ENCODE peak calls at places on chromosomes 3 and 15, in four cellular contexts. N is activated B cell treated with CpG ODN at 0.5 μM for 24 hours, Q is glutamatergic neuron, A is uterus. E is an unnamed sample.
A peak's percentile ranks its signal among the peaks of the same experiment; 100 is the strongest.

GRCh38 chr15:99931703-99932603 is 198.7 kb upstream of the LYSMD4 start:
- DNase-seq in Q (no peak), N (no peak), A (no peak), E (no peak)

GRCh38 chr15:48191574-48192225 is at the start of gene CTXN2:
- DNase-seq in A (no peak), Q (peak; percentile 28), N (no peak), E (no peak)

GRCh38 chr3:142087676-142088075 is 61.7 kb downstream of the TFDP2 start:
- DNase-seq in A (no peak), N (no peak), Q (no peak), E (no peak)

GRCh38 chr3:5768546-5768945 is 581.0 kb downstream of the EDEM1 start:
- DNase-seq in Q (no peak), A (no peak), N (no peak), E (no peak)

GRCh38 chr3:111210003-111210699 is 138.5 kb downstream of the NECTIN3 start:
- DNase-seq in Q (no peak), N (no peak), A (no peak), E (no peak)

GRCh38 chr3:108552267-108553159 is 36.7 kb downstream of the CIP2A start:
- DNase-seq in N (no peak), A (no peak), Q (no peak), E (no peak)

GRCh38 chr3:114706591-114707224 is 412.9 kb downstream of the TIGIT start:
- DNase-seq in A (peak; percentile 16), Q (no peak), N (no peak), E (no peak)

GRCh38 chr15:89888214-89888804 is 5.5 kb downstream of the AP3S2 start:
- DNase-seq in A (no peak), N (no peak), Q (no peak), E (no peak)

GRCh38 chr15:70490148-70490837 is 273.1 kb downstream of the UACA start:
- DNase-seq in N (no peak), Q (no peak), A (no peak), E (no peak)

GRCh38 chr15:70491641-70492040 is 271.7 kb downstream of the UACA start:
- DNase-seq in Q (no peak), N (no peak), A (no peak), E (no peak)

GRCh38 chr15:70491183-70491621 is 272.2 kb downstream of the UACA start:
- DNase-seq in A (no peak), Q (no peak), N (no peak), E (no peak)

GRCh38 chr15:70488941-70489848 is 274.2 kb downstream of the UACA start:
- DNase-seq in Q (no peak), A (no peak), N (no peak), E (no peak)

DNA sequence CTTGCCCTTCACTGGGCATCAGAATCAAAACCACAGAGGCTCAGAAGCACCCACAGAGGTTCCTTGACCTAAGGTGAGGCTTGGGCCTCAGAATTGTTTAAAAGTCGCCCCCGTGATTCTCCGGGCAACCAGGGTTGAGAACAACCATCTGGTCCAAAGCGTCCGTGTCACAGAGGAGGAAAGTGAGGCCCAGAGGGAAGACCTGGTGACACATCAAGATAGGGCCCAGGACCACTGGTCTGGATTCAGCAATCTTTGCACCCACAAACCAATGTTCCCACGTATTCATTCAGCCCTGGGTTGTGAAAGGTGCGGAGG is 272.6 kb downstream of the UACA start:
- DNase-seq in Q (no peak), A (no peak), N (no peak), E (no peak)
- TF ChIP-seq CTCF in Q (no peak), A (no peak), N (no peak), E (no peak)

DNA sequence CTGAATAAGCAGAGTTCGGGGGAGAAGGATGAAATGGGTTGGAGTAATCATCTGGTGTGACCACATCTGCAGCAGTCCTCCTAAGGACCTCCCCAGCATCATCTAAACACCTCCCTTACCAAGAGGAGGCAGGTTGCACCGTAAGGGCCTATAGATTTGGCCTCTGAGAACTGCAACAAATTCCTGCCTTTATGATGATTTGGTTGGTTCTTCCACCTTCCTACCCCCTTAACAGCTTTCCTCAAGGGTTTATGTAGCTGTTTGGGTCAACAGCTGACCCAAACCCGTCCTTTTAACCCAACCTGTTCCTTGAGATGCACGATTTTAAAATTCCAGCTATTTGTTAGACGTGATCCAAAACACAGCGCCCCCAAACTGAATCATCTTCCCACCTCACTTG is 58.2 kb downstream of the AAGAB start:
- DNase-seq in A (no peak), Q (no peak), N (no peak), E (no peak)
- TF ChIP-seq CTCF in A (no peak), Q (no peak), N (no peak), E (no peak)

GRCh38 chr3:39196671-39197446 is 4.5 kb upstream of the XIRP1 start:
- DNase-seq in Q (no peak), N (no peak), A (no peak), E (no peak)

GRCh38 chr3:39203862-39204261 is 11.5 kb upstream of the XIRP1 start:
- DNase-seq in N (no peak), Q (no peak), A (no peak), E (no peak)

GRCh38 chr3:39205919-39206516 is 13.6 kb upstream of the XIRP1 start:
- DNase-seq in Q (no peak), A (no peak), N (no peak), E (no peak)

GRCh38 chr3:39205131-39205530 is 12.7 kb upstream of the XIRP1 start:
- DNase-seq in Q (no peak), A (no peak), N (no peak), E (no peak)

DNA sequence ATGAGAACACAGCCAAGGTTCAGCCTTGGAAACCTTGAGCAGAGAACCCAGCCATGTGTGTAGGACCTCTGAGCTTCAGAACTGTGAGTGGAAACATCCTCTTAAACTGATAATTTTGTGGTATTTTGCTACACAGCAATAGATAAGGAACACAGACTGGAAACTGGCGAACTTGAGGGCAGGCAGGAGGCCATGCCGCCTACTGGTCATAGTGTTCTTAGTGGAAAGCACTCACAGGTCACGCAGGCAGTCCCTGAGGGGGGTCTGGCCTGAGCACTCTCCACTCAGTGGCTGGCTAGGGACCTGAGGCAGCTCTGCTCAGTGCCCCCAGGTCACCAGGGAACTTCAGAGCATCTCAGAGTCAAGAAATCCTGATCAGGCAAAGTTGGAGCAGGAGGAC is 9.7 kb upstream of the XIRP1 start:
- DNase-seq in Q (no peak), N (no peak), A (no peak), E (no peak)
- TF ChIP-seq CTCF in Q (no peak), N (no peak), A (no peak), E (no peak)

GRCh38 chr3:37993067-37993809 is 2.7 kb downstream of the VILL start:
- DNase-seq in A (peak; percentile 10), N (no peak), Q (no peak), E (no peak)

GRCh38 chr3:37992271-37993066 is 1.9 kb downstream of the VILL start:
- DNase-seq in N (no peak), Q (no peak), A (no peak), E (no peak)

GRCh38 chr3:37995652-37996641 is 5.4 kb downstream of the VILL start:
- DNase-seq in A (no peak), Q (no peak), N (no peak), E (no peak)

GRCh38 chr3:37993811-37994638 is 3.4 kb downstream of the VILL start:
- DNase-seq in N (peak; percentile 61), A (peak; percentile 83), Q (peak; percentile 50), E (no peak)

DNA sequence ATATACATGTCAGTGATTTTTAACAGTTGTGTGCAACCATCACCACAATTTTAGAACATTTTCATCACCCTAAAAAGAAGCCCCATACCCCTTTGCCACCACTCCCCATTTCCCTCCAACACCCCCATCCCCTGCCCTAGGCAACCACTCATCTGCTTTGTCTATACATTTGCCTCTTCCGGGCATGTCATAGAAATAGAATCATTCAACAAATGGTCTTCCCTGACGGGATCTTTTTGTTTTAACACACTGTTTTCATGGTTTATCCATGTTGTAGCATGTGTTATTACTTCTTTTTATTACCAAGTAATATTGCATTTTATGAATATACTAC is 4.0 kb downstream of the VILL start:
- DNase-seq in N (no peak), A (no peak), Q (no peak), E (no peak)
- TF ChIP-seq CTCF in N (no peak), A (no peak), Q (no peak), E (no peak)